ENCODE peak calls at places on chromosomes 5 and 9, in seven cellular contexts. One of them, this sample, is unnamed.
A peak's percentile ranks its signal among the peaks of the same experiment; 100 is the strongest.

GRCh38 chr9:112033237-112034215 is 136.9 kb downstream of the UGCG start:
- DNase-seq in heart left ventricle: no peak
- DNase-seq in CD4-positive, alpha-beta T cell: no peak
- DNase-seq in effector memory CD4-positive, alpha-beta T cell: no peak
- DNase-seq in upper lobe of left lung: no peak
- DNase-seq in CD8-positive, alpha-beta T cell: no peak
- DNase-seq in PC-3: no peak
- DNase-seq in this sample: no peak

GRCh38 chr9:101705135-101705661 is 33.2 kb downstream of the GRIN3A start:
- DNase-seq in heart left ventricle: no peak
- DNase-seq in CD4-positive, alpha-beta T cell: peak; percentile 12
- DNase-seq in effector memory CD4-positive, alpha-beta T cell: no peak
- DNase-seq in upper lobe of left lung: no peak
- DNase-seq in CD8-positive, alpha-beta T cell: peak; percentile 26
- DNase-seq in PC-3: peak; percentile 30
- DNase-seq in this sample: peak; percentile 82

GRCh38 chr5:112689510-112689909 is 48.2 kb upstream of the APC start:
- DNase-seq in heart left ventricle: no peak
- DNase-seq in CD4-positive, alpha-beta T cell: no peak
- DNase-seq in effector memory CD4-positive, alpha-beta T cell: no peak
- DNase-seq in upper lobe of left lung: no peak
- DNase-seq in CD8-positive, alpha-beta T cell: no peak
- DNase-seq in PC-3: no peak
- DNase-seq in this sample: no peak

GRCh38 chr5:117803533-117803932 is 1184.8 kb downstream of the DTWD2 start:
- DNase-seq in heart left ventricle: no peak
- DNase-seq in CD4-positive, alpha-beta T cell: no peak
- DNase-seq in effector memory CD4-positive, alpha-beta T cell: no peak
- DNase-seq in upper lobe of left lung: no peak
- DNase-seq in CD8-positive, alpha-beta T cell: no peak
- DNase-seq in PC-3: no peak
- DNase-seq in this sample: no peak

GRCh38 chr9:128482186-128482585 is 22.3 kb upstream of the GLE1 start:
- DNase-seq in heart left ventricle: no peak
- DNase-seq in CD4-positive, alpha-beta T cell: no peak
- DNase-seq in effector memory CD4-positive, alpha-beta T cell: no peak
- DNase-seq in upper lobe of left lung: no peak
- DNase-seq in CD8-positive, alpha-beta T cell: no peak
- DNase-seq in PC-3: no peak
- DNase-seq in this sample: no peak

GRCh38 chr5:55175781-55176175 is 2.8 kb upstream of the CDC20B start:
- DNase-seq in heart left ventricle: no peak
- DNase-seq in CD4-positive, alpha-beta T cell: no peak
- DNase-seq in effector memory CD4-positive, alpha-beta T cell: no peak
- DNase-seq in upper lobe of left lung: no peak
- DNase-seq in CD8-positive, alpha-beta T cell: no peak
- DNase-seq in PC-3: no peak
- DNase-seq in this sample: no peak

GRCh38 chr9:127187231-127187956 is 65.0 kb upstream of the ANGPTL2 start:
- DNase-seq in heart left ventricle: no peak
- DNase-seq in CD4-positive, alpha-beta T cell: no peak
- DNase-seq in effector memory CD4-positive, alpha-beta T cell: no peak
- DNase-seq in upper lobe of left lung: no peak
- DNase-seq in CD8-positive, alpha-beta T cell: no peak
- DNase-seq in PC-3: peak; percentile 90
- DNase-seq in this sample: no peak

GRCh38 chr9:109986423-109987055 is 206.5 kb downstream of the PALM2AKAP2 start:
- DNase-seq in heart left ventricle: no peak
- DNase-seq in CD4-positive, alpha-beta T cell: no peak
- DNase-seq in effector memory CD4-positive, alpha-beta T cell: no peak
- DNase-seq in upper lobe of left lung: no peak
- DNase-seq in CD8-positive, alpha-beta T cell: no peak
- DNase-seq in PC-3: peak; percentile 69
- DNase-seq in this sample: no peak

GRCh38 chr9:92954078-92954861 is 6.9 kb downstream of the FGD3 start:
- DNase-seq in heart left ventricle: no peak
- DNase-seq in CD4-positive, alpha-beta T cell: peak; percentile 78
- DNase-seq in effector memory CD4-positive, alpha-beta T cell: peak; percentile 78
- DNase-seq in upper lobe of left lung: no peak
- DNase-seq in CD8-positive, alpha-beta T cell: peak; percentile 90
- DNase-seq in PC-3: peak; percentile 91
- DNase-seq in this sample: no peak

GRCh38 chr9:224540-225520 is 10.2 kb downstream of the DOCK8 start:
- DNase-seq in heart left ventricle: no peak
- DNase-seq in CD4-positive, alpha-beta T cell: no peak
- DNase-seq in effector memory CD4-positive, alpha-beta T cell: no peak
- DNase-seq in upper lobe of left lung: no peak
- DNase-seq in CD8-positive, alpha-beta T cell: no peak
- DNase-seq in PC-3: peak; percentile 87
- DNase-seq in this sample: peak; percentile 24

GRCh38 chr5:160792281-160792680 is 59.7 kb downstream of the ATP10B start:
- DNase-seq in heart left ventricle: no peak
- DNase-seq in CD4-positive, alpha-beta T cell: no peak
- DNase-seq in effector memory CD4-positive, alpha-beta T cell: no peak
- DNase-seq in upper lobe of left lung: no peak
- DNase-seq in CD8-positive, alpha-beta T cell: no peak
- DNase-seq in PC-3: peak; percentile 5
- DNase-seq in this sample: no peak

GRCh38 chr5:31855527-31855862 is 216.6 kb downstream of the PDZD2 start:
- DNase-seq in heart left ventricle: no peak
- DNase-seq in CD4-positive, alpha-beta T cell: no peak
- DNase-seq in effector memory CD4-positive, alpha-beta T cell: no peak
- DNase-seq in upper lobe of left lung: no peak
- DNase-seq in CD8-positive, alpha-beta T cell: no peak
- DNase-seq in PC-3: no peak
- DNase-seq in this sample: no peak

GRCh38 chr9:69070201-69070600 is 34.6 kb downstream of the FXN start:
- DNase-seq in heart left ventricle: no peak
- DNase-seq in CD4-positive, alpha-beta T cell: no peak
- DNase-seq in effector memory CD4-positive, alpha-beta T cell: no peak
- DNase-seq in upper lobe of left lung: peak; percentile 80
- DNase-seq in CD8-positive, alpha-beta T cell: no peak
- DNase-seq in PC-3: no peak
- DNase-seq in this sample: no peak

GRCh38 chr5:107601076-107601475 is 69.7 kb downstream of the EFNA5 start:
- DNase-seq in heart left ventricle: no peak
- DNase-seq in CD4-positive, alpha-beta T cell: no peak
- DNase-seq in effector memory CD4-positive, alpha-beta T cell: no peak
- DNase-seq in upper lobe of left lung: no peak
- DNase-seq in CD8-positive, alpha-beta T cell: no peak
- DNase-seq in PC-3: no peak
- DNase-seq in this sample: no peak

GRCh38 chr9:134983094-134983493 is 65.4 kb upstream of the FCN1 start:
- DNase-seq in heart left ventricle: peak; percentile 78
- DNase-seq in CD4-positive, alpha-beta T cell: no peak
- DNase-seq in effector memory CD4-positive, alpha-beta T cell: no peak
- DNase-seq in upper lobe of left lung: peak; percentile 87
- DNase-seq in CD8-positive, alpha-beta T cell: no peak
- DNase-seq in PC-3: peak; percentile 3
- DNase-seq in this sample: peak; percentile 90

GRCh38 chr5:139660916-139661814 is 13.0 kb downstream of the CXXC5 start:
- DNase-seq in heart left ventricle: peak; percentile 88
- DNase-seq in CD4-positive, alpha-beta T cell: no peak
- DNase-seq in effector memory CD4-positive, alpha-beta T cell: no peak
- DNase-seq in upper lobe of left lung: peak; percentile 93
- DNase-seq in CD8-positive, alpha-beta T cell: peak; percentile 39
- DNase-seq in PC-3: peak; percentile 81
- DNase-seq in this sample: peak; percentile 92

GRCh38 chr9:121282309-121283071 is 14.5 kb downstream of the GSN start:
- DNase-seq in heart left ventricle: peak; percentile 69
- DNase-seq in CD4-positive, alpha-beta T cell: no peak
- DNase-seq in effector memory CD4-positive, alpha-beta T cell: no peak
- DNase-seq in upper lobe of left lung: no peak
- DNase-seq in CD8-positive, alpha-beta T cell: no peak
- DNase-seq in PC-3: peak; percentile 50
- DNase-seq in this sample: no peak

GRCh38 chr5:156396063-156396829 is 69.3 kb downstream of the SGCD start:
- DNase-seq in heart left ventricle: no peak
- DNase-seq in CD4-positive, alpha-beta T cell: no peak
- DNase-seq in effector memory CD4-positive, alpha-beta T cell: no peak
- DNase-seq in upper lobe of left lung: no peak
- DNase-seq in CD8-positive, alpha-beta T cell: no peak
- DNase-seq in PC-3: no peak
- DNase-seq in this sample: no peak

GRCh38 chr9:133653638-133654037 is 17.5 kb downstream of the DBH start:
- DNase-seq in heart left ventricle: no peak
- DNase-seq in CD4-positive, alpha-beta T cell: no peak
- DNase-seq in effector memory CD4-positive, alpha-beta T cell: no peak
- DNase-seq in upper lobe of left lung: peak; percentile 32
- DNase-seq in CD8-positive, alpha-beta T cell: no peak
- DNase-seq in PC-3: no peak
- DNase-seq in this sample: no peak

GRCh38 chr9:133649194-133649593 is 13.0 kb downstream of the DBH start:
- DNase-seq in heart left ventricle: no peak
- DNase-seq in CD4-positive, alpha-beta T cell: no peak
- DNase-seq in effector memory CD4-positive, alpha-beta T cell: no peak
- DNase-seq in upper lobe of left lung: no peak
- DNase-seq in CD8-positive, alpha-beta T cell: no peak
- DNase-seq in PC-3: no peak
- DNase-seq in this sample: no peak

GRCh38 chr9:133647148-133647547 is 11.0 kb downstream of the DBH start:
- DNase-seq in heart left ventricle: no peak
- DNase-seq in CD4-positive, alpha-beta T cell: no peak
- DNase-seq in effector memory CD4-positive, alpha-beta T cell: no peak
- DNase-seq in upper lobe of left lung: no peak
- DNase-seq in CD8-positive, alpha-beta T cell: peak; percentile 32
- DNase-seq in PC-3: no peak
- DNase-seq in this sample: no peak

GRCh38 chr9:133647765-133648469 is 11.8 kb downstream of the DBH start:
- DNase-seq in heart left ventricle: no peak
- DNase-seq in CD4-positive, alpha-beta T cell: no peak
- DNase-seq in effector memory CD4-positive, alpha-beta T cell: no peak
- DNase-seq in upper lobe of left lung: peak; percentile 73
- DNase-seq in CD8-positive, alpha-beta T cell: no peak
- DNase-seq in PC-3: no peak
- DNase-seq in this sample: peak; percentile 65

GRCh38 chr9:133650026-133650425 is 13.9 kb downstream of the DBH start:
- DNase-seq in heart left ventricle: no peak
- DNase-seq in CD4-positive, alpha-beta T cell: no peak
- DNase-seq in effector memory CD4-positive, alpha-beta T cell: no peak
- DNase-seq in upper lobe of left lung: peak; percentile 41
- DNase-seq in CD8-positive, alpha-beta T cell: no peak
- DNase-seq in PC-3: no peak
- DNase-seq in this sample: no peak
- H3K27me3 ChIP-seq in heart left ventricle: peaks cover 4% of the 10 kb centered on the region
- H3K27me3 ChIP-seq in CD4-positive, alpha-beta T cell: no peaks in the 10 kb centered on the region
- H3K27me3 ChIP-seq in effector memory CD4-positive, alpha-beta T cell: no peaks in the 10 kb centered on the region
- H3K27me3 ChIP-seq in upper lobe of left lung: no peaks in the 10 kb centered on the region
- H3K27me3 ChIP-seq in CD8-positive, alpha-beta T cell: no peaks in the 10 kb centered on the region
- H3K27me3 ChIP-seq in PC-3: peaks cover 44% of the 10 kb centered on the region
- H3K27me3 ChIP-seq in this sample: no peaks in the 10 kb centered on the region

GRCh38 chr5:135482383-135482933 is 30.3 kb upstream of the TIFAB start:
- DNase-seq in heart left ventricle: no peak
- DNase-seq in CD4-positive, alpha-beta T cell: no peak
- DNase-seq in effector memory CD4-positive, alpha-beta T cell: no peak
- DNase-seq in upper lobe of left lung: no peak
- DNase-seq in CD8-positive, alpha-beta T cell: no peak
- DNase-seq in PC-3: no peak
- DNase-seq in this sample: peak; percentile 75
- H3K27me3 ChIP-seq in heart left ventricle: peaks cover 39% of the 10 kb centered on the region
- H3K27me3 ChIP-seq in CD4-positive, alpha-beta T cell: peaks cover 11% of the 10 kb centered on the region
- H3K27me3 ChIP-seq in effector memory CD4-positive, alpha-beta T cell: peaks cover 2% of the 10 kb centered on the region
- H3K27me3 ChIP-seq in upper lobe of left lung: no peaks in the 10 kb centered on the region
- H3K27me3 ChIP-seq in CD8-positive, alpha-beta T cell: peaks cover 5% of the 10 kb centered on the region
- H3K27me3 ChIP-seq in PC-3: no peaks in the 10 kb centered on the region
- H3K27me3 ChIP-seq in this sample: no peaks in the 10 kb centered on the region

GRCh38 chr5:1883925-1884637 is 1.4 kb upstream of the IRX4 start:
- DNase-seq in heart left ventricle: peak; percentile 44
- DNase-seq in CD4-positive, alpha-beta T cell: no peak
- DNase-seq in effector memory CD4-positive, alpha-beta T cell: no peak
- DNase-seq in upper lobe of left lung: no peak
- DNase-seq in CD8-positive, alpha-beta T cell: no peak
- DNase-seq in PC-3: no peak
- DNase-seq in this sample: no peak

GRCh38 chr5:1885777-1886633 is 3.3 kb upstream of the IRX4 start:
- DNase-seq in heart left ventricle: peak; percentile 39
- DNase-seq in CD4-positive, alpha-beta T cell: no peak
- DNase-seq in effector memory CD4-positive, alpha-beta T cell: no peak
- DNase-seq in upper lobe of left lung: no peak
- DNase-seq in CD8-positive, alpha-beta T cell: no peak
- DNase-seq in PC-3: no peak
- DNase-seq in this sample: no peak

GRCh38 chr5:1885476-1885755 is 2.7 kb upstream of the IRX4 start:
- DNase-seq in heart left ventricle: no peak
- DNase-seq in CD4-positive, alpha-beta T cell: no peak
- DNase-seq in effector memory CD4-positive, alpha-beta T cell: no peak
- DNase-seq in upper lobe of left lung: no peak
- DNase-seq in CD8-positive, alpha-beta T cell: no peak
- DNase-seq in PC-3: no peak
- DNase-seq in this sample: no peak

GRCh38 chr5:1883120-1883924 is 597 bp upstream of the IRX4 start:
- DNase-seq in heart left ventricle: peak; percentile 65
- DNase-seq in CD4-positive, alpha-beta T cell: no peak
- DNase-seq in effector memory CD4-positive, alpha-beta T cell: no peak
- DNase-seq in upper lobe of left lung: no peak
- DNase-seq in CD8-positive, alpha-beta T cell: no peak
- DNase-seq in PC-3: peak; percentile 14
- DNase-seq in this sample: peak; percentile 45

DNA sequence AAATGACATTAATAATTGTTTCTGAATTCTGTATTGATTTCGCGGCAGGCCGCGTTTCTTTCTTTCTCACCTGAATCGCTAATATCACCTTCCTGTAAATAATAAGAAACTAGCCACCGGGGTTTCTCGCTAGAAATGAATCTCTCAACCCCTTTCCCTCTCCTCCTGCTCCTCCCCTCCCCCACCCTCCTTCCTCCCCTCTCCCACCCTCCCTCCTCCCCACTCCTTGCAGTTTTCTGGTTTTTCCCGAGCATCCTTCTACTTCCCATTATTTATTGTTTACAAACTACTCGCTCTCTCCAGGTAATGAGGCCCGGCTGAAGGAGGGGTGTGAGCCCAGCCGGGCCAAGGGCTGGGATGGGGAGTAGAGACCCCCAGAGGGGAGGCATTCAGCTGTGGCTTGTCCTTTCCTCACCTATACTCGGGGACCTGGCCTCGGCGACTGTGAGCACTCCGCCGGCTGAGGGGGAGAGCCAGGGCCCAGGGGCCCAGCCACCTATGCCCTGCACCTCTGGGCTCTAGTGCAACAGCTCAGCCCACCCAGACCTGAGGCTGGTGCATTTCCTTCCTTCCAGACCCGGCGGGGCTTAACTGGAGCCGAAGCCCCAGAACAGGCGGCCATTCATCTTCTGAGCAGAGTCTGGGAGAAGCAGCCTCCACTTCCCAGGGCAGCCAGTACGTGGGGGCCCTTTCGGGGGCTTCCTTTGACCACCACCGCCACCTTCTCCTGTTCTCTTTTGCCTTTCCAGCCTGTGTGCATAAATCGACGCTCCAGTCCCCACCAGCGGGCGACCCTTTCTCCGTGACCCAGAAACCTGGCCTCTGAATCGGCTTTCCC is 2.1 kb upstream of the IRX4 start:
- DNase-seq in heart left ventricle: peak; percentile 46
- DNase-seq in CD4-positive, alpha-beta T cell: no peak
- DNase-seq in effector memory CD4-positive, alpha-beta T cell: no peak
- DNase-seq in upper lobe of left lung: no peak
- DNase-seq in CD8-positive, alpha-beta T cell: no peak
- DNase-seq in PC-3: no peak
- DNase-seq in this sample: no peak
- H3K27me3 ChIP-seq in heart left ventricle: peaks cover 94% of the 10 kb centered on the region
- H3K27me3 ChIP-seq in CD4-positive, alpha-beta T cell: peaks cover 82% of the 10 kb centered on the region
- H3K27me3 ChIP-seq in effector memory CD4-positive, alpha-beta T cell: peaks cover 25% of the 10 kb centered on the region
- H3K27me3 ChIP-seq in upper lobe of left lung: peaks cover 92% of the 10 kb centered on the region
- H3K27me3 ChIP-seq in CD8-positive, alpha-beta T cell: peaks cover 8% of the 10 kb centered on the region
- H3K27me3 ChIP-seq in PC-3: peaks cover 58% of the 10 kb centered on the region
- H3K27me3 ChIP-seq in this sample: peaks cover 94% of the 10 kb centered on the region

GRCh38 chr5:42924686-42925085 is 113.0 kb upstream of the SELENOP start:
- DNase-seq in heart left ventricle: no peak
- DNase-seq in CD4-positive, alpha-beta T cell: no peak
- DNase-seq in effector memory CD4-positive, alpha-beta T cell: no peak
- DNase-seq in upper lobe of left lung: peak; percentile 46
- DNase-seq in CD8-positive, alpha-beta T cell: no peak
- DNase-seq in PC-3: no peak
- DNase-seq in this sample: no peak
- H3K27me3 ChIP-seq in heart left ventricle: no peaks in the 10 kb centered on the region
- H3K27me3 ChIP-seq in CD4-positive, alpha-beta T cell: no peaks in the 10 kb centered on the region
- H3K27me3 ChIP-seq in effector memory CD4-positive, alpha-beta T cell: no peaks in the 10 kb centered on the region
- H3K27me3 ChIP-seq in upper lobe of left lung: no peaks in the 10 kb centered on the region
- H3K27me3 ChIP-seq in CD8-positive, alpha-beta T cell: no peaks in the 10 kb centered on the region
- H3K27me3 ChIP-seq in PC-3: no peaks in the 10 kb centered on the region
- H3K27me3 ChIP-seq in this sample: peaks cover 94% of the 10 kb centered on the region

This sample was measured in WERI-Rb-1.